ENCODE peak calls at places on chromosomes 13 and 19, in five cellular contexts. C is HCT116, A is H1, B is endothelial cell of umbilical vein, Y is SK-N-SH. V is an unnamed sample. For H3K36me3, the result is how much of the 10 kb centered on the place peaks cover.

GRCh38 chr13:28340272-28340793 is 154.6 kb downstream of the FLT1 start:
- DNase-seq in C (no peak), A (no peak), Y (no peak), B (no peak), V (peak)

GRCh38 chr13:113724780-113725315 is 34.2 kb upstream of the TMEM255B start:
- DNase-seq in B (peak), Y (peak), A (no peak), C (peak), V (no peak)

GRCh38 chr19:4279530-4280422 is 710 bp downstream of the SHD start:
- DNase-seq in A (no peak), C (no peak), Y (peak), B (no peak), V (no peak)

GRCh38 chr19:3857449-3858003 is 11.3 kb downstream of the ZFR2 start:
- DNase-seq in A (no peak), Y (no peak), C (no peak), B (no peak), V (no peak)

GRCh38 chr13:113454936-113455335 is 1.6 kb upstream of the ADPRHL1 start:
- DNase-seq in B (no peak), C (no peak), A (no peak), Y (no peak), V (no peak)

GRCh38 chr13:75178436-75178835 is 303.5 kb downstream of the TBC1D4 start:
- DNase-seq in Y (no peak), A (no peak), B (no peak), C (no peak), V (no peak)

GRCh38 chr19:46975918-46976782 is 43.5 kb upstream of the NPAS1 start:
- DNase-seq in B (peak), C (peak), A (peak), Y (peak), V (no peak)

GRCh38 chr13:57409121-57409520 is 222.4 kb upstream of the PCDH17 start:
- DNase-seq in Y (no peak), B (no peak), A (no peak), C (no peak), V (no peak)

GRCh38 chr19:3881272-3882040 is 971 bp downstream of the ATCAY start:
- DNase-seq in B (no peak), C (no peak), A (no peak), Y (peak), V (no peak)

GRCh38 chr19:38667552-38668205 is 20.2 kb downstream of the ACTN4 start:
- DNase-seq in A (no peak), B (peak), C (no peak), Y (no peak), V (no peak)

GRCh38 chr19:4229179-4229931 is at the start of gene EBI3:
- DNase-seq in Y (no peak), A (no peak), B (peak), C (no peak), V (no peak)

GRCh38 chr13:45718992-45719391 is 16.9 kb downstream of the CBY2 start:
- DNase-seq in A (no peak), B (peak), Y (no peak), C (no peak), V (no peak)

GRCh38 chr13:18628428-18628827 is 553.2 kb downstream of the TUBA3C start:
- DNase-seq in A (no peak), C (no peak), Y (peak), B (no peak), V (no peak)

GRCh38 chr19:970695-971094 is 13.4 kb upstream of the WDR18 start:
- DNase-seq in Y (peak), A (no peak), B (no peak), C (no peak), V (no peak)

GRCh38 chr13:44855860-44856259 is 133.4 kb downstream of the NUFIP1 start:
- DNase-seq in C (no peak), B (no peak), Y (no peak), A (no peak), V (no peak)

DNA sequence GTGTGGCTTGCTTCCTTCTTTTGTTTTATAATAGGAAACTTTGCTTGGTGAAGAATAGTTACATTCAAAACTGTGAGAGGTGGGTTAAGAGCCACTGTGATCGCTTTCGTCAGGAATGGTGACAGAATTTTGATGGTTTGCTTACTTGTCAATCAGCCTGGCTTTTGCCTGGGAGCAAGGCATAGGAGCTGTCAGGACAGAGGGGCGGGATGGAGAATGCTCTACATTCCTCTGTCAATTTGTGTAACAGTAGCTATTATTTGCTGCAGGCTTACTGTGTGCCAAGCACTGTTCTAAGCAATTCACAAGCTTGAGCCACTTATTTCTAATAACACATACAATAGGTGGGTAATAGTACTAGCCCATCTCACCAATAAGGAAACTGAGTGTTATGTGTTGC is 28.1 kb upstream of the TNFSF11 start:
- DNase-seq in B (peak), C (no peak), A (no peak), Y (no peak), V (no peak)
- TF ChIP-seq POLR2AphosphoS5 in B (no peak), C (no peak), A (no peak), Y (no peak), V (no peak)

GRCh38 chr19:2113436-2114211 is 16.9 kb downstream of the IZUMO4 start:
- DNase-seq in C (no peak), A (no peak), B (no peak), Y (no peak), V (no peak)

GRCh38 chr19:2114218-2114617 is 17.5 kb downstream of the IZUMO4 start:
- DNase-seq in Y (no peak), B (no peak), A (no peak), C (no peak), V (no peak)

GRCh38 chr19:2111886-2112285 is 15.2 kb downstream of the IZUMO4 start:
- DNase-seq in Y (no peak), A (no peak), C (no peak), B (no peak), V (no peak)

GRCh38 chr19:2111425-2111824 is 14.7 kb downstream of the IZUMO4 start:
- DNase-seq in Y (no peak), A (no peak), B (no peak), C (no peak), V (no peak)

DNA sequence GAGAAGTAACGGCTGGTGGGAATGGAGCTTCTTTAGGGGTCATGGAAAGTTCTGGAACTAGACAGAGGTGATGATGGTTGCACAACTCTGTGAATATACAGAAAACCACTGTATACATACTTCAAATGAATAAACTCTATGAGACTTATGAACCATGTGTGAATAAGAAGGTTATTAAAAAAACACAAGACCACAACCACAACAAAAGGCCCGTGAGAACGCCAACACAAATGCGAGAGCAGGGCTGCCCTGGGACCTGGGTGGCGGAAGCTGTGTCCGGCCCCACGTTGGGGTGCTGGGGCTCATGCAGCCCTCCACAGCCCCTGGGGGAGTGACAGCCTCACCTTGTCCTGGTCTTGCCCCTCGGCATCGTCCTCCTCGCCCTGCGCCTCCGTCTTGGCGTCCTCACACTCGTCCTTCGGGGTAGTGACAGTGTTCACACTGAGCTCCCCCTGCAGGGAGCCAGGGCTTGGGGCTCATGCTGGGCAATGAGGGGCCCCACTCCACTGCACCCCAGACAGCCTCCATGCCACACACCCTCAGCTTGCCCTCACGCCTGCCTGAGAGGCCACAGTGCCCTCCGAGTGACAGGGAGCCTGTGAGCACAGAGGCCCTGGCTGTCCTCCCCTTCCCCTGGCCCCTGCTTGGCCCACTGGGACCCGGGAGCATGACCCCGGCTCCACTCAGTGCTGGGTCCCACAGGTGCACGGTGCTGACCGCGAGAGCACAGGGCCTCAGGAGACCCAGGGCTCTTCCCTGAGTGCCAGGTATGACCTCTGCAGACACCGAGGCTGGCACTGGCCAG is 16.0 kb downstream of the IZUMO4 start:
- DNase-seq in Y (no peak), A (no peak), C (no peak), B (no peak), V (no peak)
- H3K36me3 ChIP-seq in Y (under half), A (half or more), C (under half), B (under half), V (half or more)

DNA sequence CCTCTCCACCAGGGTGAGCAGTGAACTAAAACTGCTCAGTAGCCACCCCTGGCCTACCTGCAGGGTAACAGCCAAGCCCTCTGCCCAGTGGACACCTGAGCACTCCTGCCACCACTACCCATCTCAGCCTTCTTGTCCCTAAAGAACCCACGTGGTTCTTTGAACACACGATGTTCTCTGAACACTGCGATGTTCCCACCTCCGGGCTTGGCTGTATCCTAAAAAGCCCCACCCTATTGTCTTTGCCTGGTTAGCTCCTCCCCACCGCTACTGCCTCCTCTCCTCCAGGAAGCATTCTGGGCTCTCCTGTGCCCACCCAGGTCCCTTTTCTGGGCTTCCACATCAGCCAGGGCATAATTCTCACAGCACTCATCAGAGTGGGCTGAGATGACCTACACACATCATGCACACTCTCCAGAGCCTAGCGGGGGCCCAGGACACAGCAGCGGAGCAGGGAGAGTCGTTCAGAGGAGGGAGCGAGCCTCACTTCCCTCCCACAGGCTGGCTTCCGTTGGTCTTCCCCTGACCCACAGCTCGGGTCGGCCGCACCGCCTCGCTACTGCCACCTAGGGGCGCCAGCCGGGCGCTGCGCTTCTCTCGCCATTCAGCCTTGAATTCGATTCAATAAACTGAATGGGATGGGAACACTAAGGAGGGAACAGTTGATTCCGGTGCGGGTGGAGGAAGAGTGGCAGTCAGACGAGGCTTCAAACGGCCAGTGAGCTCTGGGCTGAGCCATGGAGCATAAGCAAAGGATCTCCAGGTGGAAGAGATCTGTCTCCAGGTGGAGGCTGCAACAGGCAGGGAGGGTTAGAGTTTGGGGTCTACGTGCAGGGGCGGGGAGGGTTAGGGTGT is 3.2 kb downstream of the ELAVL1 start:
- DNase-seq in A (peak), Y (peak), B (peak), C (peak), V (no peak)
- H3K9ac ChIP-seq in A (no peak), Y (peak), B (peak), C (peak), V (no peak)

GRCh38 chr19:56829586-56829985 is 10.9 kb downstream of the PEG3 start:
- DNase-seq in A (no peak), B (no peak), Y (no peak), C (no peak), V (no peak)
- TF ChIP-seq POLR2AphosphoS5 in A (no peak), B (no peak), Y (no peak), C (no peak), V (no peak)

GRCh38 chr19:57576661-57577060 is 2.0 kb downstream of the ZNF416 start:
- DNase-seq in C (no peak), B (no peak), A (no peak), Y (no peak), V (no peak)
- H3K36me3 ChIP-seq in C (under half), B (under half), A (under half), Y (half or more), V (half or more)